ENCODE peak calls at places on chromosomes 11 and 22, in seven cellular contexts. G is IMR-90, M is body of pancreas, V is adrenal gland, A is heart right ventricle, F is colonic mucosa, X is suprapubic skin. J is an unnamed sample. For H3K4me1, the result is how much of the 10 kb centered on the place peaks cover.

GRCh38 chr11:56842829-56843794 is 94.6 kb upstream of the OR9G4 start:
- DNase-seq in X (no peak), V (no peak), G (no peak), M (no peak), A (no peak), F (no peak), J (no peak)

GRCh38 chr22:47199261-47199948 is 437.0 kb downstream of the TBC1D22A start:
- DNase-seq in F (no peak), M (peak), G (no peak), V (no peak), X (peak), A (no peak), J (no peak)

GRCh38 chr11:74611369-74611861 is 19.0 kb downstream of the POLD3 start:
- DNase-seq in M (no peak), F (no peak), G (peak), X (no peak), V (no peak), A (no peak), J (no peak)

GRCh38 chr11:120057595-120058581 is 80.0 kb downstream of the TRIM29 start:
- DNase-seq in M (no peak), V (no peak), G (no peak), X (peak), F (peak), A (no peak), J (no peak)

GRCh38 chr22:48740086-48740730 is 1087.5 kb downstream of the BRD1 start:
- DNase-seq in M (no peak), F (no peak), G (no peak), A (no peak), V (peak), X (peak), J (peak)

GRCh38 chr11:45654242-45654641 is 11.2 kb downstream of the CHST1 start:
- DNase-seq in F (peak), X (no peak), G (no peak), V (no peak), A (no peak), M (no peak), J (peak)

GRCh38 chr22:31616315-31616980 is 45.6 kb downstream of the PISD start:
- DNase-seq in X (no peak), F (no peak), G (no peak), A (no peak), V (peak), M (no peak), J (no peak)

GRCh38 chr22:26590525-26590858 is 560 bp upstream of the TPST2 start:
- DNase-seq in V (no peak), F (peak), X (no peak), G (no peak), M (no peak), A (no peak), J (no peak)

GRCh38 chr11:34860034-34860433 is 56.1 kb downstream of the APIP start:
- DNase-seq in V (no peak), M (no peak), X (no peak), G (no peak), A (no peak), F (no peak), J (no peak)

GRCh38 chr11:62553839-62554361 is 7.3 kb upstream of the AHNAK start:
- DNase-seq in A (no peak), V (no peak), F (peak), M (no peak), G (peak), X (peak), J (peak)

GRCh38 chr22:46809153-46809885 is 46.9 kb downstream of the TBC1D22A start:
- DNase-seq in F (no peak), X (no peak), V (no peak), G (no peak), A (no peak), M (no peak), J (no peak)

GRCh38 chr11:11426226-11426915 is 73.3 kb upstream of the CSNK2A3 start:
- DNase-seq in G (no peak), F (no peak), A (no peak), X (no peak), M (no peak), V (no peak), J (no peak)
- H3K27ac ChIP-seq in G (no peak), F (no peak), A (peak), X (no peak), M (no peak), V (no peak), J (no peak)

DNA sequence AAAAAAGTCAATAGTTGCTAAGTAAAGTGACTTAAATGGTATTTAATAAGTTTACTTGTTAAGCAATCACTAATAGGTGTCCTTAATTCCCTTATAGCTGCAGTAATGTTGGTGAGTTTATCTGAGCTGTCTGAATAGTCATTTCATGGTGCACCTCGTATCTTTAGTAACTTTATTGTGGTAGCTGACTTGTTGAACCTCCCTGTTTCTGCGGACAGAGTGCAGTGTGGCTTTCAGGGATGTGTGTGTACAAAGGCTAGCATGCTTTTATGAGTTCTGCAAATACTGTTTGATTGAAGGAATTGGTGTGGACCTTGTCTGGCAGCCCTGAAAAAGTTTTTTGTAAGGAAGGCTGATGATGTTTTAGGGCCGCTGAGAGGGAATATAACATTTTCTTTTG is 2.6 kb downstream of the ZNRF3 start:
- DNase-seq in V (peak), M (no peak), F (peak), G (no peak), X (no peak), A (no peak), J (no peak)
- H3K4me3 ChIP-seq in V (no peak), M (no peak), F (no peak), G (no peak), X (no peak), A (no peak), J (no peak)

DNA sequence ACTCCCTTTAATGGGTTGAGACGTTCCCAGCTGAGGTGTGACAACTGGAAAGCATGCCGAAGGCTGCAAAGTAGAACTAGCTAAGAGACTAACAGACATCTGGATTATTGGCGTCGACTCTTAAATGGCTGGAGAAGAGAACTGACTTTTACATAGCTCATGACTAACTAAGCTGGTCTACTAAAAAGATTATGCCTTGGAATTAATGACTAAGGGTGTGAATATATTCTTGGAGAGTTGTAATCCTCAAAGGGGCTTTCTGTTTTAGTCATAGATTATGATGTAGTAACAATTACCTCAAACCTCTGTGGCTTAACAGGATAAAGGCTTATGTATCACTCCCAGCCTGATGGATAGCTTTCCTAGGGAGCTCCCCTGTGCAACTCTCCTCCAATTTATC is 39.5 kb upstream of the SLC5A12 start:
- DNase-seq in M (no peak), A (no peak), X (no peak), G (no peak), V (no peak), F (no peak), J (no peak)
- H3K4me1 ChIP-seq in M (under half), A (under half), X (under half), G (under half), V (under half), F (under half), J (under half)

GRCh38 chr11:9096427-9096826 is 5.0 kb upstream of the SCUBE2 start:
- DNase-seq in M (no peak), F (no peak), X (no peak), V (no peak), G (no peak), A (no peak), J (no peak)

GRCh38 chr11:9094420-9094819 is 3.0 kb upstream of the SCUBE2 start:
- DNase-seq in G (no peak), V (no peak), M (no peak), F (no peak), A (no peak), X (no peak), J (no peak)

GRCh38 chr11:9092846-9093778 is 1.7 kb upstream of the SCUBE2 start:
- DNase-seq in G (no peak), M (peak), A (no peak), F (no peak), X (no peak), V (no peak), J (no peak)

GRCh38 chr11:9092085-9092484 is 686 bp upstream of the SCUBE2 start:
- DNase-seq in V (no peak), G (no peak), F (no peak), A (no peak), M (no peak), X (no peak), J (no peak)

GRCh38 chr11:9095421-9095820 is 4.0 kb upstream of the SCUBE2 start:
- DNase-seq in F (no peak), G (no peak), M (no peak), X (no peak), V (no peak), A (no peak), J (no peak)
- H3K27ac ChIP-seq in F (no peak), G (no peak), M (no peak), X (no peak), V (no peak), A (no peak), J (no peak)

GRCh38 chr11:23990346-23990745 is 506.5 kb upstream of the LUZP2 start:
- DNase-seq in X (no peak), A (no peak), M (no peak), G (peak), V (no peak), F (no peak), J (no peak)

GRCh38 chr11:23991140-23991539 is 505.7 kb upstream of the LUZP2 start:
- DNase-seq in G (peak), V (no peak), X (no peak), M (no peak), F (no peak), A (no peak), J (no peak)

DNA sequence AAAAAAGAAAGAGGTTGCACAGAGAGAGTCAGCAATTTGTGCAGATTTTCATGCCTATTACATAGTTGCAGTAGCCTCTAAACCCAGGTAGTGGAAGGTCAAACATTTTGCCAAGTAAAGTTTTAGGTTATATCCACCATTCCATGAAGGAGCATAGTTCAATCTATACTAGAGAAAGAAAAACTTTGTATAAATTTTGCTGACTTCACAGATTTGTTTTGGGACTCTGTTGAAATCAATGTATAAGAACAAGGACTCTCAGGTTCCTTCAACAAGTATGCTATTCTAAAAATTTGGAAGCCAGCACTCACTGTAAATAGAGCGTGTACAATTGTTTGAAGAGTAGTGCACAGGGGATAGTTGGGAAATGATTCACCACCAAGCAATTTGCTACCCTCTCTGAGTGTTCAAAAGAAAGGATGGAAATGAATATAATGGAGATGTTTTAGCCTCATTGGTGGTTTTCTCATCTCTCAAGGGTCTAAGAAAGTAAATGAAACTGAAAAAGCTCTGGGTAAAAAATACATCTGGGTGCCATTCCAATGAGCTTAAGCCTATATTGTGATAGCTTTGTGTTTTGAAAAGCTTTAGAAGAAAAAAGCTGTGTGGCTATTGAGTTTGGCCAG is 508.4 kb upstream of the LUZP2 start:
- DNase-seq in A (no peak), G (peak), V (no peak), F (no peak), M (no peak), X (no peak), J (no peak)
- H3K4me3 ChIP-seq in A (no peak), G (no peak), V (no peak), F (no peak), M (no peak), X (no peak), J (no peak)

GRCh38 chr11:124865902-124866851 is 945 bp downstream of the ROBO3 start:
- DNase-seq in M (peak), G (peak), F (peak), X (no peak), A (no peak), V (no peak), J (peak)
- H3K4me1 ChIP-seq in M (under half), G (under half), F (under half), X (half or more), A (under half), V (under half), J (under half)

GRCh38 chr11:70666336-70666735 is 268.0 kb downstream of the CTTN start:
- DNase-seq in A (no peak), M (no peak), F (no peak), X (no peak), V (no peak), G (no peak), J (no peak)
- H3K27ac ChIP-seq in A (no peak), M (no peak), F (no peak), X (no peak), V (no peak), G (no peak), J (no peak)

J was measured in right cardiac atrium.